ENCODE peak calls at places on chromosomes 12 and 14, in four cellular contexts. X, T, O and P are unnamed samples.

GRCh38 chr12:131011165-131012079 is 57.7 kb downstream of the ADGRD1 start:
- DNase-seq in T (no peak), X (no peak), O (no peak), P (no peak)

GRCh38 chr12:32761716-32762115 is 6.0 kb upstream of the YARS2 start:
- DNase-seq in X (no peak), T (no peak), O (no peak), P (no peak)

GRCh38 chr14:93065272-93065730 is 50.4 kb downstream of the ITPK1 start:
- DNase-seq in T (no peak), X (no peak), O (no peak), P (no peak)

GRCh38 chr12:47835831-47836155 is 16.1 kb upstream of the HDAC7 start:
- DNase-seq in O (no peak), X (no peak), T (no peak), P (no peak)

GRCh38 chr12:26128180-26128579 is 3.3 kb upstream of the BHLHE41 start:
- DNase-seq in T (no peak), O (no peak), X (no peak), P (no peak)

GRCh38 chr12:84929486-84929885 is 16.9 kb upstream of the SLC6A15 start:
- DNase-seq in O (no peak), T (no peak), X (no peak), P (no peak)

GRCh38 chr14:89702151-89702936 is 252.2 kb downstream of the EFCAB11 start:
- DNase-seq in X (no peak), O (no peak), T (no peak), P (no peak)

GRCh38 chr12:46865311-46865710 is 39.5 kb upstream of the SLC38A4 start:
- DNase-seq in X (no peak), T (no peak), O (no peak), P (no peak)

GRCh38 chr12:40560848-40561247 is 131.4 kb upstream of the CNTN1 start:
- DNase-seq in X (no peak), T (no peak), O (no peak), P (no peak)

GRCh38 chr12:22333186-22333745 is 1.2 kb downstream of the ST8SIA1 start:
- DNase-seq in X (no peak), O (no peak), T (no peak), P (no peak)
- TF ChIP-seq HMGXB4 in X (no peak), O (no peak), T (no peak), P (no peak)

GRCh38 chr14:96747608-96748007 is 49.6 kb upstream of the VRK1 start:
- DNase-seq in T (no peak), O (no peak), X (no peak), P (no peak)

GRCh38 chr14:96748371-96748770 is 48.8 kb upstream of the VRK1 start:
- DNase-seq in O (no peak), T (no peak), X (no peak), P (no peak)

GRCh38 chr14:96745500-96746051 is 51.6 kb upstream of the VRK1 start:
- DNase-seq in T (no peak), X (no peak), O (no peak), P (no peak)

GRCh38 chr14:96747006-96747405 is 50.2 kb upstream of the VRK1 start:
- DNase-seq in T (no peak), O (no peak), X (no peak), P (no peak)

DNA sequence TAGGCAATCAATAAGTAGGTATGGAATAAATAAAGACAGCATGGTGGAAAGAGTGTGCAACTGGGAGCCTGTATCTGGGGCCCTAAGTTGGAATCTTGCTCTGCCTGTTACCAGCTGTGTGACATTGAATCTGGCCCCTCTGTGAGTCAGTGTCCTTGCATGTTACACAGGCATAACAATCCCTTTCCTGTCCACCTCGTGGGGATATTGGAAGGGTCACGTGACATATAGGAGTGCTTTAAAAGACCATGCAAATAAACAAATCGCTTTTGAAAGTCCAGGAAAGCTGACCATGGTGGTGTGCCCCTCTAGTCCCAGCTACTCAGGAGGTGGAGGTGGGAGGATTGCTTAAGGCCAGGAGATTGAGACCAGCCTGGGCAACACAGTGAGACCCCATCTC is 51.1 kb upstream of the VRK1 start:
- DNase-seq in T (no peak), O (no peak), X (no peak), P (no peak)
- TF ChIP-seq HMGXB4 in T (no peak), O (no peak), X (no peak), P (no peak)

GRCh38 chr12:106753526-106753925 is 21.0 kb upstream of the RIC8B start:
- DNase-seq in O (no peak), X (no peak), T (no peak), P (no peak)
- TF ChIP-seq HMGXB4 in O (no peak), X (no peak), T (no peak), P (no peak)

GRCh38 chr12:53657041-53657440 is 18.8 kb downstream of the ATP5MC2 start:
- DNase-seq in T (no peak), O (peak; percentile 28), X (no peak), P (no peak)

GRCh38 chr12:53659011-53659551 is 16.8 kb downstream of the ATP5MC2 start:
- DNase-seq in X (no peak), T (no peak), O (peak; percentile 96), P (peak; percentile 25)

GRCh38 chr12:53651718-53652117 is 24.2 kb downstream of the ATP5MC2 start:
- DNase-seq in X (no peak), T (no peak), O (no peak), P (no peak)

GRCh38 chr12:53652366-53652765 is 23.5 kb downstream of the ATP5MC2 start:
- DNase-seq in T (no peak), X (no peak), O (no peak), P (no peak)

DNA sequence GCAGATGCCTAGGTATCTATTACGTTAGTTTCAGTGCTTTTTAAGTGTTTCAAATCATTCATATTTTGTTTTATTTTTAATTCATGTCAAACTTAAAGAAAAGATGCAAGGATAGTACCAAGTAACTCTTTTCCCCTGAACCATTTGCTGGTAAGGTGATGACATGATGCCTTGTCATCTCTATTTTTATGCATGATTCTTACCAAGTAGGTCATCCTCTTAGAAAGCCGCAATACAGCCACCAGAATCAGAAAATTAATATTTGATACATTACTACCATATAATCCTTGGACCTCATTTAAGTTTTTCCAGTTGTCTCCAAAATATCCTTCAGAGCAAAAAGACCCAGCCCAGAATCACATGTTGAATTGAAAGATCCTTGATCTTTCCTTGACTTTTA is 22.3 kb downstream of the ATP5MC2 start:
- DNase-seq in O (no peak), T (no peak), X (no peak), P (no peak)
- TF ChIP-seq HMGXB4 in O (no peak), T (no peak), X (no peak), P (no peak)

DNA sequence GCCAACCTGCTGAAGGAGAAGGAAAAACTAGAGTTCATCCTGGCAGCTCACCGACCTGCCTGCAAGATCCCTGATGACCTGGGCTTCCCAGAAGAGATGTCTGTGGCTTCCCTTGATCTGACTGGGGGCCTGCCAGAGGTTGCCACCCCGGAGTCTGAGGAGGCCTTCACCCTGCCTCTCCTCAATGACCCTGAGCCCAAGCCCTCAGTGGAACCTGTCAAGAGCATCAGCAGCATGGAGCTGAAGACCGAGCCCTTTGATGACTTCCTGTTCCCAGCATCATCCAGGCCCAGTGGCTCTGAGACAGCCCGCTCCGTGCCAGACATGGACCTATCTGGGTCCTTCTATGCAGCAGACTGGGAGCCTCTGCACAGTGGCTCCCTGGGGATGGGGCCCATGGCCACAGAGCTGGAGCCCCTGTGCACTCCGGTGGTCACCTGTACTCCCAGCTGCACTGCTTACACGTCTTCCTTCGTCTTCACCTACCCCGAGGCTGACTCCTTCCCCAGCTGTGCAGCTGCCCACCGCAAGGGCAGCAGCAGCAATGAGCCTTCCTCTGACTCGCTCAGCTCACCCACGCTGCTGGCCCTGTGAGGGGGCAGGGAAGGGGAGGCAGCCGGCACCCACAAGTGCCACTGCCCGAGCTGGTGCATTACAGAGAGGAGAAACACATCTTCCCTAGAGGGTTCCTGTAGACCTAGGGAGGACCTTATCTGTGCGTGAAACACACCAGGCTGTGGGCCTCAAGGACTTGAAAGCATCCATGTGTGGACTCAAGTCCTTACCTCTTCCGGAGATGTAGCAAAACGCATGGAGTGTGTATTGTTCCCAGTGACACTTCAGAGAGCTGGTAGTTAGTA is 2.4 kb downstream of the FOS start:
- DNase-seq in X (no peak), O (no peak), T (no peak), P (peak; percentile 56)
- TF ChIP-seq HMGXB4 in X (no peak), O (no peak), T (no peak), P (no peak)

GRCh38 chr12:114319422-114319821 is 86.5 kb downstream of the TBX5 start:
- DNase-seq in X (no peak), O (no peak), T (no peak), P (no peak)

GRCh38 chr12:114316076-114316475 is 89.9 kb downstream of the TBX5 start:
- DNase-seq in T (no peak), O (no peak), X (no peak), P (peak; percentile 24)

GRCh38 chr12:114320910-114321309 is 85.0 kb downstream of the TBX5 start:
- DNase-seq in X (no peak), O (no peak), T (no peak), P (no peak)

GRCh38 chr12:114320101-114320500 is 85.8 kb downstream of the TBX5 start:
- DNase-seq in X (no peak), O (no peak), T (no peak), P (no peak)

GRCh38 chr12:114321524-114321923 is 84.4 kb downstream of the TBX5 start:
- DNase-seq in O (no peak), X (no peak), T (no peak), P (no peak)
- TF ChIP-seq HMGXB4 in O (no peak), X (no peak), T (no peak), P (no peak)

DNA sequence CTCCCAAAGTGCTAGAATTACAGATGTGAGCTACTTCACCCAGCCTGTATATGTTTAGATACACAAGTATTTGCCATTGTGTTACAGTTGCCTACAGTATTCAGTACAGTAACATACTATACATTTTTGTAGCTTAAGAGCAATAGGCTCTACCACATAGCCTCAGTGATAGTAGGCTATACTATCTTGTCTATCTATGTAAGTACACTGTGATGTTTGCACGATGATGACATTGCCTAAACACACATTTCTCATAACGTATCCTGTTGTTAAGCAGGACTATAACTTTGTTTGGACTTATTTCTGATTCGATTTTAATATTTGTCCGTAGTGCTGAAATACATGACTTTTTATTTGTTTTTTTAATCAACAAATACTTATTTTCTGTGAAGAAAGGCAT is 129.2 kb downstream of the PCNX1 start:
- DNase-seq in T (no peak), X (no peak), O (peak; percentile 23), P (no peak)
- TF ChIP-seq HMGXB4 in T (no peak), X (no peak), O (no peak), P (no peak)

GRCh38 chr12:119444462-119445044 is 110.0 kb downstream of the CCDC60 start:
- DNase-seq in T (peak; percentile 72), O (peak; percentile 72), X (peak; percentile 79), P (peak; percentile 85)
- TF ChIP-seq HMGXB4 in T (no peak), O (no peak), X (no peak), P (no peak)

GRCh38 chr14:56145181-56145580 is 27.0 kb downstream of the PELI2 start:
- DNase-seq in T (no peak), O (no peak), X (no peak), P (no peak)
- TF ChIP-seq HMGXB4 in T (no peak), O (no peak), X (no peak), P (no peak)